ENCODE peak calls at places on chromosomes 16 and 17, in four cellular contexts. S, I, L and J are unnamed samples.
A peak's percentile ranks its signal among the peaks of the same experiment; 100 is the strongest.

GRCh38 chr16:75273054-75273925 is 21.9 kb upstream of the BCAR1 start:
- DNase-seq in L (no peak), S (no peak), I (no peak), J (no peak)

GRCh38 chr16:72371307-72372081 is 199.5 kb upstream of the PMFBP1 start:
- DNase-seq in S (peak; percentile 55), L (no peak), I (no peak), J (peak; percentile 91)

GRCh38 chr16:49598386-49599170 is 225.0 kb downstream of the C16orf78 start:
- DNase-seq in I (no peak), S (peak; percentile 2), L (no peak), J (peak; percentile 29)

GRCh38 chr17:83124871-83125514 is 45.6 kb downstream of the METRNL start:
- DNase-seq in I (no peak), L (no peak), S (no peak), J (peak; percentile 24)

GRCh38 chr17:49450735-49451134 is 36.1 kb upstream of the PHB1 start:
- DNase-seq in I (no peak), S (no peak), L (no peak), J (no peak)

GRCh38 chr17:17025621-17026020 is 16.6 kb upstream of the MPRIP start:
- DNase-seq in I (no peak), L (no peak), S (no peak), J (no peak)

GRCh38 chr17:82302498-82302963 is 14.9 kb downstream of the CD7 start:
- DNase-seq in I (no peak), L (no peak), S (no peak), J (no peak)

GRCh38 chr17:68585643-68586042 is 15.5 kb downstream of the FAM20A start:
- DNase-seq in I (no peak), S (no peak), L (no peak), J (peak; percentile 53)

GRCh38 chr17:46264456-46265198 is 30.3 kb upstream of the LRRC37A start:
- DNase-seq in L (no peak), S (no peak), I (no peak), J (peak; percentile 79)

GRCh38 chr17:27635275-27635823 is 4.4 kb downstream of the LGALS9 start:
- DNase-seq in I (no peak), L (no peak), S (no peak), J (no peak)

GRCh38 chr16:51807551-51807950 is 656.5 kb upstream of the SALL1 start:
- DNase-seq in S (no peak), L (no peak), I (no peak), J (no peak)

GRCh38 chr16:84717484-84717883 is 17.7 kb downstream of the USP10 start:
- DNase-seq in S (no peak), I (no peak), L (no peak), J (no peak)

GRCh38 chr16:20838250-20838649 is 31.9 kb downstream of the REXO5 start:
- DNase-seq in I (no peak), L (no peak), S (no peak), J (no peak)

GRCh38 chr16:10080031-10080772 is 102.0 kb downstream of the GRIN2A start:
- DNase-seq in S (no peak), I (no peak), L (no peak), J (peak; percentile 66)

GRCh38 chr17:1627987-1628855 is at the start of gene SLC43A2:
- DNase-seq in L (peak; percentile 68), S (peak; percentile 90), I (peak; percentile 66), J (peak; percentile 98)

GRCh38 chr17:5077781-5078105 is 524 bp upstream of the ZFP3 start:
- DNase-seq in S (no peak), I (no peak), L (no peak), J (no peak)

GRCh38 chr17:47897561-47897960 is 1.5 kb downstream of the SP2 start:
- DNase-seq in L (no peak), I (no peak), S (no peak), J (peak; percentile 33)